ENCODE peak calls at places on chromosomes 1 and 21, in seven cellular contexts. L, P, E, O, S, G and H are unnamed samples.

GRCh38 chr1:186152227-186152944 is 222.7 kb downstream of the TPR start:
- DNase-seq in E (peak), P (no peak), L (no peak), G (no peak), O (no peak), S (no peak), H (peak)

GRCh38 chr1:66455446-66455845 is 78.5 kb upstream of the SGIP1 start:
- DNase-seq in L (no peak), P (no peak), G (no peak), S (no peak), O (no peak), E (no peak), H (no peak)

GRCh38 chr1:187018291-187018690 is 189.5 kb downstream of the PLA2G4A start:
- DNase-seq in O (no peak), P (no peak), G (no peak), E (no peak), L (no peak), S (no peak), H (no peak)

GRCh38 chr1:38256072-38256471 is 209.5 kb upstream of the POU3F1 start:
- DNase-seq in G (no peak), L (no peak), P (no peak), E (no peak), S (no peak), O (no peak), H (no peak)

GRCh38 chr1:168474322-168474721 is 69.5 kb downstream of the XCL2 start:
- DNase-seq in S (no peak), O (no peak), L (no peak), G (no peak), P (no peak), E (no peak), H (no peak)

GRCh38 chr1:43435146-43436145 is 18.3 kb downstream of the HYI start:
- DNase-seq in L (no peak), E (peak), O (no peak), G (no peak), S (no peak), P (no peak), H (no peak)

GRCh38 chr1:227891223-227891954 is 56.3 kb downstream of the WNT9A start:
- DNase-seq in E (no peak), S (no peak), P (no peak), G (no peak), L (peak), O (no peak), H (peak)

GRCh38 chr1:209870151-209870831 is 42.5 kb downstream of the UTP25 start:
- DNase-seq in G (no peak), L (no peak), P (no peak), O (no peak), E (peak), S (no peak), H (no peak)

GRCh38 chr21:45244799-45245340 is 42.8 kb downstream of the POFUT2 start:
- DNase-seq in S (no peak), L (no peak), O (no peak), E (no peak), G (no peak), P (no peak), H (no peak)

GRCh38 chr1:39431927-39432326 is 59.5 kb upstream of the BMP8A start:
- DNase-seq in E (no peak), G (no peak), L (no peak), S (no peak), P (no peak), O (no peak), H (no peak)

GRCh38 chr1:10168912-10169514 is 41.4 kb upstream of the KIF1B start:
- DNase-seq in O (no peak), S (no peak), G (no peak), E (no peak), P (no peak), L (no peak), H (no peak)

GRCh38 chr1:55640708-55641473 is 425.7 kb upstream of the USP24 start:
- DNase-seq in L (no peak), G (peak), P (peak), E (no peak), O (no peak), S (peak), H (no peak)

GRCh38 chr1:47644216-47644581 is 206.4 kb downstream of the FOXD2 start:
- DNase-seq in S (no peak), L (no peak), O (no peak), P (no peak), G (no peak), E (no peak), H (no peak)

GRCh38 chr1:235093685-235094592 is 34.7 kb downstream of the TOMM20 start:
- DNase-seq in O (peak), G (peak), L (peak), P (peak), S (peak), E (peak), H (peak)

GRCh38 chr1:239730378-239730777 is 344.0 kb downstream of the CHRM3 start:
- DNase-seq in E (no peak), O (no peak), G (no peak), L (no peak), P (no peak), S (no peak), H (no peak)

GRCh38 chr1:8670371-8670818 is 147.0 kb downstream of the RERE start:
- DNase-seq in O (no peak), G (no peak), L (no peak), S (no peak), P (no peak), E (no peak), H (no peak)

GRCh38 chr21:25895565-25896205 is 160.9 kb downstream of the GABPA start:
- DNase-seq in P (no peak), L (no peak), E (no peak), O (no peak), G (peak), S (no peak), H (peak)

GRCh38 chr21:40381111-40381510 is 465.8 kb downstream of the DSCAM start:
- DNase-seq in O (no peak), E (no peak), G (no peak), P (no peak), L (no peak), S (no peak), H (no peak)